ENCODE peak calls at places on chromosomes 6 and 20, in five cellular contexts. F is iris pigment epithelial cell; M is AG09309; Y is mucosa of gallbladder; U is CD4-positive, alpha-beta memory T cell. B is an unnamed sample.

GRCh38 chr20:20915855-20916254 is 190.3 kb downstream of the LINC00237 start:
- DNase-seq in F (no peak), M (no peak), Y (no peak), U (no peak), B (no peak)

GRCh38 chr20:25006431-25007167 is 14.0 kb upstream of the APMAP start:
- DNase-seq in F (no peak), M (no peak), Y (no peak), U (no peak), B (no peak)

GRCh38 chr20:1860446-1860845 is 34.8 kb upstream of the SIRPA start:
- DNase-seq in F (peak), M (peak), Y (no peak), U (no peak), B (no peak)

GRCh38 chr6:165717732-165718465 is 54.9 kb upstream of the PDE10A start:
- DNase-seq in F (peak), M (no peak), Y (no peak), U (no peak), B (no peak)

GRCh38 chr6:168156742-168157265 is 77.8 kb upstream of the FRMD1 start:
- DNase-seq in F (no peak), M (no peak), Y (peak), U (no peak), B (no peak)

GRCh38 chr6:129490551-129491245 is 219.3 kb downstream of the ARHGAP18 start:
- DNase-seq in F (peak), M (peak), Y (peak), U (peak), B (peak)

GRCh38 chr6:3403244-3404154 is 53.4 kb downstream of the SLC22A23 start:
- DNase-seq in F (no peak), M (no peak), Y (peak), U (no peak), B (no peak)

GRCh38 chr6:26230336-26230735 is 134.7 kb upstream of the BTN3A2 start:
- DNase-seq in F (no peak), M (no peak), Y (no peak), U (no peak), B (no peak)

GRCh38 chr6:13314806-13315205 is 13.5 kb downstream of the TBC1D7 start:
- DNase-seq in F (no peak), M (no peak), Y (no peak), U (no peak), B (no peak)

GRCh38 chr6:41011673-41012072 is 27.3 kb downstream of the UNC5CL start:
- DNase-seq in F (no peak), M (no peak), Y (no peak), U (no peak), B (no peak)

GRCh38 chr20:17951323-17951722 is 17.3 kb downstream of the SNX5 start:
- DNase-seq in F (no peak), M (no peak), Y (no peak), U (no peak), B (no peak)

GRCh38 chr20:9319687-9320384 is 194.6 kb upstream of the LAMP5 start:
- DNase-seq in F (no peak), M (no peak), Y (no peak), U (no peak), B (no peak)

GRCh38 chr20:31849306-31849930 is 4.0 kb upstream of the FOXS1 start:
- DNase-seq in F (no peak), M (no peak), Y (peak), U (no peak), B (no peak)

GRCh38 chr6:156822747-156823206 is 45.6 kb downstream of the ARID1B start:
- DNase-seq in F (no peak), M (no peak), Y (no peak), U (no peak), B (no peak)

GRCh38 chr6:41878961-41879405 is 16.2 kb downstream of the USP49 start:
- DNase-seq in F (peak), M (peak), Y (no peak), U (no peak), B (no peak)

GRCh38 chr20:3392756-3393155 is 14.7 kb downstream of the DNAAF9 start:
- DNase-seq in F (no peak), M (no peak), Y (no peak), U (no peak), B (no peak)

GRCh38 chr6:72950114-72950860 is 275.0 kb downstream of the KHDC1L start:
- DNase-seq in F (peak), M (peak), Y (no peak), U (no peak), B (no peak)

B was measured in Jurkat, Clone E6-1.